ENCODE peak calls at places on chromosomes 16 and 17, in four cellular contexts. S is HEK293T, M is SW 1271, R is left colon. L is an unnamed sample.

GRCh38 chr17:82298538-82299421 is 18.6 kb downstream of the CD7 start:
- DNase-seq in M (no peak), S (no peak), R (no peak), L (no peak)

GRCh38 chr16:87375426-87376135 is 8.0 kb downstream of the FBXO31 start:
- DNase-seq in R (no peak), S (no peak), M (no peak), L (no peak)

GRCh38 chr17:7916799-7917198 is 710 bp upstream of the RNF227 start:
- DNase-seq in S (no peak), R (no peak), M (no peak), L (no peak)

GRCh38 chr17:39092672-39093250 is 58.7 kb downstream of the PLXDC1 start:
- DNase-seq in S (no peak), M (no peak), R (no peak), L (no peak)

GRCh38 chr17:80619535-80620235 is 75.0 kb downstream of the RPTOR start:
- DNase-seq in R (no peak), M (no peak), S (no peak), L (peak)

GRCh38 chr17:76353599-76354316 is at the start of gene PRPSAP1:
- DNase-seq in R (peak), M (peak), S (peak), L (peak)

GRCh38 chr17:77098884-77099545 is 41.8 kb upstream of the SEC14L1 start:
- DNase-seq in M (no peak), R (no peak), S (no peak), L (no peak)

GRCh38 chr16:82761236-82761635 is 134.5 kb downstream of the CDH13 start:
- DNase-seq in R (no peak), M (no peak), S (no peak), L (peak)

GRCh38 chr16:64656471-64656870 is 465.4 kb downstream of the CDH11 start:
- DNase-seq in M (no peak), R (no peak), S (no peak), L (no peak)

GRCh38 chr17:10844667-10845387 is 6.9 kb upstream of the PIRT start:
- DNase-seq in R (peak), M (peak), S (peak), L (peak)

GRCh38 chr17:28645576-28645939 is 600 bp upstream of the BLTP2 start:
- DNase-seq in S (no peak), M (no peak), R (peak), L (no peak)

GRCh38 chr16:85555549-85556455 is 57.3 kb upstream of the GSE1 start:
- DNase-seq in M (no peak), S (peak), R (peak), L (no peak)

GRCh38 chr17:11240041-11240801 is 792 bp upstream of the SHISA6 start:
- DNase-seq in R (peak), S (no peak), M (no peak), L (no peak)